ENCODE peak calls at places on chromosomes 13 and 19, in five cellular contexts. One of them, this sample, is unnamed.
A peak's percentile ranks its signal among the peaks of the same experiment; 100 is the strongest.

GRCh38 chr13:62119739-62120700 is 704.4 kb upstream of the PCDH20 start:
- DNase-seq in IMR-90: peak; percentile 17
- DNase-seq in kidney epithelial cell: no peak
- DNase-seq in AG09309: no peak
- DNase-seq in body of pancreas: no peak
- DNase-seq in this sample: no peak

GRCh38 chr13:111485491-111486250 is 165.2 kb downstream of the TEX29 start:
- DNase-seq in AG09309: no peak
- DNase-seq in IMR-90: no peak
- DNase-seq in kidney epithelial cell: no peak
- DNase-seq in body of pancreas: no peak
- DNase-seq in this sample: no peak

GRCh38 chr13:76038920-76039716 is 403.0 kb downstream of the LMO7 start:
- DNase-seq in body of pancreas: no peak
- DNase-seq in kidney epithelial cell: no peak
- DNase-seq in AG09309: no peak
- DNase-seq in IMR-90: no peak
- DNase-seq in this sample: no peak

GRCh38 chr19:48745208-48745995 is 1.3 kb downstream of the IZUMO1 start:
- DNase-seq in IMR-90: peak; percentile 57
- DNase-seq in kidney epithelial cell: no peak
- DNase-seq in AG09309: no peak
- DNase-seq in body of pancreas: peak; percentile 69
- DNase-seq in this sample: no peak

GRCh38 chr13:73767747-73768315 is 366.4 kb downstream of the KLF12 start:
- DNase-seq in kidney epithelial cell: no peak
- DNase-seq in AG09309: no peak
- DNase-seq in body of pancreas: no peak
- DNase-seq in IMR-90: no peak
- DNase-seq in this sample: no peak

GRCh38 chr13:114124486-114124885 is 7.9 kb downstream of the RASA3 start:
- DNase-seq in IMR-90: no peak
- DNase-seq in AG09309: no peak
- DNase-seq in body of pancreas: no peak
- DNase-seq in kidney epithelial cell: no peak
- DNase-seq in this sample: no peak

GRCh38 chr13:109781384-109782065 is 4.9 kb downstream of the IRS2 start:
- DNase-seq in IMR-90: no peak
- DNase-seq in kidney epithelial cell: no peak
- DNase-seq in AG09309: no peak
- DNase-seq in body of pancreas: no peak
- DNase-seq in this sample: no peak

GRCh38 chr13:24264976-24265375 is 44.4 kb upstream of the C1QTNF9 start:
- DNase-seq in IMR-90: no peak
- DNase-seq in kidney epithelial cell: no peak
- DNase-seq in AG09309: no peak
- DNase-seq in body of pancreas: no peak
- DNase-seq in this sample: no peak

GRCh38 chr13:82076421-82076820 is 1735.5 kb upstream of the SPRY2 start:
- DNase-seq in body of pancreas: no peak
- DNase-seq in kidney epithelial cell: no peak
- DNase-seq in IMR-90: no peak
- DNase-seq in AG09309: no peak
- DNase-seq in this sample: no peak

GRCh38 chr13:23671902-23672301 is 101.7 kb downstream of the TNFRSF19 start:
- DNase-seq in kidney epithelial cell: no peak
- DNase-seq in IMR-90: peak; percentile 95
- DNase-seq in AG09309: peak; percentile 35
- DNase-seq in body of pancreas: no peak
- DNase-seq in this sample: no peak

GRCh38 chr19:28606269-28607032 is 606.5 kb downstream of the UQCRFS1 start:
- DNase-seq in AG09309: no peak
- DNase-seq in IMR-90: no peak
- DNase-seq in kidney epithelial cell: no peak
- DNase-seq in body of pancreas: no peak
- DNase-seq in this sample: no peak

GRCh38 chr13:32261567-32261966 is 53.6 kb downstream of the ZAR1L start:
- DNase-seq in body of pancreas: no peak
- DNase-seq in AG09309: peak; percentile 23
- DNase-seq in IMR-90: peak; percentile 92
- DNase-seq in kidney epithelial cell: peak; percentile 14
- DNase-seq in this sample: no peak

GRCh38 chr19:5397804-5398692 is 57.2 kb upstream of the ZNRF4 start:
- DNase-seq in IMR-90: no peak
- DNase-seq in kidney epithelial cell: no peak
- DNase-seq in AG09309: no peak
- DNase-seq in body of pancreas: no peak
- DNase-seq in this sample: no peak

GRCh38 chr13:102913924-102914628 is 68.2 kb downstream of the ERCC5 start:
- DNase-seq in IMR-90: peak; percentile 16
- DNase-seq in AG09309: no peak
- DNase-seq in kidney epithelial cell: no peak
- DNase-seq in body of pancreas: no peak
- DNase-seq in this sample: no peak

GRCh38 chr13:85412448-85412847 is 386.8 kb downstream of the SLITRK6 start:
- DNase-seq in AG09309: no peak
- DNase-seq in IMR-90: no peak
- DNase-seq in body of pancreas: no peak
- DNase-seq in kidney epithelial cell: no peak
- DNase-seq in this sample: no peak

GRCh38 chr19:34837262-34837661 is 64.2 kb upstream of the ZNF599 start:
- DNase-seq in AG09309: no peak
- DNase-seq in kidney epithelial cell: no peak
- DNase-seq in body of pancreas: no peak
- DNase-seq in IMR-90: no peak
- DNase-seq in this sample: no peak

GRCh38 chr19:6464070-6464873 is at the start of gene CRB3:
- DNase-seq in IMR-90: no peak
- DNase-seq in kidney epithelial cell: no peak
- DNase-seq in AG09309: no peak
- DNase-seq in body of pancreas: peak; percentile 97
- DNase-seq in this sample: no peak

GRCh38 chr13:30936920-30937319 is 4.5 kb downstream of the TEX26 start:
- DNase-seq in IMR-90: no peak
- DNase-seq in kidney epithelial cell: no peak
- DNase-seq in AG09309: no peak
- DNase-seq in body of pancreas: no peak
- DNase-seq in this sample: no peak

GRCh38 chr13:112212533-112212932 is 145.6 kb downstream of the SOX1 start:
- DNase-seq in IMR-90: no peak
- DNase-seq in body of pancreas: no peak
- DNase-seq in kidney epithelial cell: no peak
- DNase-seq in AG09309: no peak
- DNase-seq in this sample: no peak

GRCh38 chr19:57512845-57513244 is 13.1 kb downstream of the ZNF773 start:
- DNase-seq in IMR-90: peak; percentile 34
- DNase-seq in AG09309: no peak
- DNase-seq in kidney epithelial cell: no peak
- DNase-seq in body of pancreas: no peak
- DNase-seq in this sample: no peak

GRCh38 chr19:49432141-49433073 is 7.2 kb downstream of the GFY start:
- DNase-seq in IMR-90: no peak
- DNase-seq in kidney epithelial cell: no peak
- DNase-seq in AG09309: no peak
- DNase-seq in body of pancreas: no peak
- DNase-seq in this sample: no peak

GRCh38 chr19:980133-980998 is 3.8 kb upstream of the WDR18 start:
- DNase-seq in IMR-90: no peak
- DNase-seq in body of pancreas: no peak
- DNase-seq in AG09309: no peak
- DNase-seq in kidney epithelial cell: no peak
- DNase-seq in this sample: no peak

GRCh38 chr13:94595006-94595942 is 678 bp downstream of the TGDS start:
- DNase-seq in kidney epithelial cell: no peak
- DNase-seq in IMR-90: peak; percentile 30
- DNase-seq in AG09309: no peak
- DNase-seq in body of pancreas: peak; percentile 23
- DNase-seq in this sample: no peak

GRCh38 chr13:84431646-84432045 is 549.4 kb upstream of the SLITRK1 start:
- DNase-seq in body of pancreas: no peak
- DNase-seq in AG09309: no peak
- DNase-seq in IMR-90: peak; percentile 66
- DNase-seq in kidney epithelial cell: no peak
- DNase-seq in this sample: no peak

GRCh38 chr19:310141-310651 is 19.0 kb upstream of the PLPP2 start:
- DNase-seq in IMR-90: no peak
- DNase-seq in AG09309: no peak
- DNase-seq in body of pancreas: no peak
- DNase-seq in kidney epithelial cell: no peak
- DNase-seq in this sample: no peak

GRCh38 chr19:43575156-43575950 is at the start of the genes PINLYP and XRCC1:
- DNase-seq in body of pancreas: peak; percentile 98
- DNase-seq in AG09309: peak; percentile 90
- DNase-seq in IMR-90: peak; percentile 98
- DNase-seq in kidney epithelial cell: peak; percentile 95
- DNase-seq in this sample: peak; percentile 82
- TF ChIP-seq CTCF in body of pancreas: no peak
- TF ChIP-seq CTCF in AG09309: no peak
- TF ChIP-seq CTCF in IMR-90: no peak
- TF ChIP-seq CTCF in kidney epithelial cell: no peak
- TF ChIP-seq CTCF in this sample: no peak

GRCh38 chr19:39951686-39952085 is 17.3 kb upstream of the FCGBP start:
- DNase-seq in kidney epithelial cell: no peak
- DNase-seq in body of pancreas: no peak
- DNase-seq in IMR-90: peak; percentile 61
- DNase-seq in AG09309: peak; percentile 5
- DNase-seq in this sample: no peak

GRCh38 chr19:39951065-39951650 is 16.7 kb upstream of the FCGBP start:
- DNase-seq in IMR-90: no peak
- DNase-seq in kidney epithelial cell: no peak
- DNase-seq in body of pancreas: no peak
- DNase-seq in AG09309: no peak
- DNase-seq in this sample: no peak

GRCh38 chr19:39953915-39954314 is 17.1 kb upstream of the PSMC4 start:
- DNase-seq in body of pancreas: no peak
- DNase-seq in IMR-90: no peak
- DNase-seq in AG09309: no peak
- DNase-seq in kidney epithelial cell: no peak
- DNase-seq in this sample: no peak

GRCh38 chr19:39946532-39946931 is 12.1 kb upstream of the FCGBP start:
- DNase-seq in AG09309: no peak
- DNase-seq in body of pancreas: no peak
- DNase-seq in kidney epithelial cell: peak; percentile 58
- DNase-seq in IMR-90: no peak
- DNase-seq in this sample: peak; percentile 41

DNA sequence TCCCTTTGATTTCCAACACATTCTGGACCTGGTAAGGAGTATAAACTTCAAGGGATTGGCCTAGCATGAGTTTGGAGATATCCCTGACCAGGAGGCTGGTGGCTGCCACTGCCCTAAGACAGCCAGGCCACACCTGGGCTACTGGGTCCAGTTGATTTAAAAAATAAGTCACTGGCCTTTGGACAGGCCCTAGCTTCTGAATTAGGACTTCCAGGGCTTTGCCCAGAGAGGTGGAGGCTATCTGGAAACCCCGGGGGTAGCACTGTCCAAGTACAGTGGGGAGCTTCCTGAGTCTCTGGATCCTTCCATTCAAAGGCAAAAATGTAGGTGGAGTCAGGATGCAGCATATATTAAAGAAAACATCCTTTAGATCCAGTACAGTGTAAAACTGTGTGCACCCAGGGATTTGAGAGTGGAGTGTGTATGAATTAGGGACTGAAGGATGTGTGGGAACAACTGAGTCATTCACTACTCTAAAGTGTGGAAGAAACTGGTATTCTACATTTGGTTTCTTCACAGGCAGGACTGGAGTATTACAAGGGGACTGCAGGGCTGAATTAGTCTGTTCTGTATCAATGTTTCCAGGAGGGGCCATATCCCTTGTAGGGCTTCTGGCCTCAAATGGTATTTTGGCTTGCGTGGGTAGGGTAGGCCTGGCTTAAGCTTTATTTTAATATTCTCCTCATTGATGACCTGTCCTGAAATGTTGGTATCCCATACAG is 14.8 kb upstream of the FCGBP start:
- DNase-seq in body of pancreas: no peak
- DNase-seq in AG09309: no peak
- DNase-seq in IMR-90: no peak
- DNase-seq in kidney epithelial cell: no peak
- DNase-seq in this sample: no peak
- H3K4me3 ChIP-seq in body of pancreas: no peak overlapping the region
- H3K4me3 ChIP-seq in AG09309: no peak overlapping the region
- H3K4me3 ChIP-seq in IMR-90: no peak overlapping the region
- H3K4me3 ChIP-seq in kidney epithelial cell: no peak overlapping the region
- H3K4me3 ChIP-seq in this sample: no peak overlapping the region

DNA sequence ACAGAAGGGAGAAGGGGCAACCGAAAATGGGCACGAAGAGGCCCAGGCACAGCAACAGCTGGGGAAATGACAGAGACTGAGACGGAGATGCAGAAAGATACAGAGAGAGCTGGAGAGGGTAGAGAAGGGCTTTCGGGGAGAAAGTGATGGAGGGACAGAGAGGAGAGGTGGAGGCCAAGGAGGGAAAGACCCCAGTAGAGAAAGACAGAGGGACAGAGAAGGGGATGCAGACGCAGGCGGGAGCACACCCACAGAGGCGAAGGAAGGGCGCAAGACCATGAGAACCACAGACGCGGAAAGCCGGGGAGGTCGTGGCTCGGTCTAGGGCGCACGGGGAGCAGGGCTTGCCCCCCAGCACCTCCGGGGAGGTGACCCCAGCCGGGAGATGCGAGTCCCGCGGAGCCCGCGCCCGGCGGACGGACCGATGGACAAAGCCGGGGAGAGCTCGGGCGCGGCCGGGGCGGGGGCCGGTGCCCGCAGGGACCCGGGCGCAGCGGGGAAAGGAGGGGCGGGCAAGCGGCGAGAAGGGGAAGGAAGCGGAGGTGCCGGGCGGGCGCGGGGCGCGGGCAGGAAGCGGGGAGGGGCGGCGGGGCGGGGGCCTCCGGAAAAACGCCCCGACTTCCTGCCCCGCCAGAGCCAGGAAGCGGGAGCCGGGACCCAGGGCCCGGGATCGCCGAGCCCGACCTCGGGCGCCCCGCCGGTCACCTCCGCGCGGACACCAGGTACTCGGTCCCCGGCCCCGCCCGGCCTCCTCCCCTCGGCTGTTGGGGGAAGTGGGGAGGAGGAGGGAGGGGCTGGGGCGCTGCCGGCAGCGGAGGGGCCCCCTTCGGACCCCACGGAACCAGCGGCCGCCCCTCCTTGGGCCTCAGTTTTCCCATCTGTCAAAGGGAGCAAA is at the start of gene ARHGEF1:
- DNase-seq in body of pancreas: peak; percentile 55
- DNase-seq in kidney epithelial cell: no peak
- DNase-seq in IMR-90: no peak
- DNase-seq in AG09309: no peak
- DNase-seq in this sample: no peak
- TF ChIP-seq CTCF in body of pancreas: no peak
- TF ChIP-seq CTCF in kidney epithelial cell: no peak
- TF ChIP-seq CTCF in IMR-90: no peak
- TF ChIP-seq CTCF in AG09309: no peak
- TF ChIP-seq CTCF in this sample: no peak

GRCh38 chr19:2289714-2290435 is 7.9 kb upstream of the PEAK3 start:
- DNase-seq in kidney epithelial cell: no peak
- DNase-seq in IMR-90: no peak
- DNase-seq in body of pancreas: no peak
- DNase-seq in AG09309: no peak
- DNase-seq in this sample: no peak
- H3K4me3 ChIP-seq in kidney epithelial cell: no peak overlapping the region
- H3K4me3 ChIP-seq in IMR-90: no peak overlapping the region
- H3K4me3 ChIP-seq in body of pancreas: no peak overlapping the region
- H3K4me3 ChIP-seq in AG09309: peak overlapping the region; percentile 28
- H3K4me3 ChIP-seq in this sample: no peak overlapping the region

GRCh38 chr19:37218592-37218935 is 550 bp downstream of the ZNF383 start:
- DNase-seq in IMR-90: peak; percentile 39
- DNase-seq in AG09309: peak; percentile 20
- DNase-seq in kidney epithelial cell: no peak
- DNase-seq in body of pancreas: no peak
- DNase-seq in this sample: peak; percentile 16
- TF ChIP-seq CTCF in IMR-90: no peak
- TF ChIP-seq CTCF in AG09309: no peak
- TF ChIP-seq CTCF in kidney epithelial cell: no peak
- TF ChIP-seq CTCF in body of pancreas: no peak
- TF ChIP-seq CTCF in this sample: peak; percentile 16